ENCODE peak calls at places on chromosomes 2 and 18, in seven cellular contexts. G is foreskin fibroblast, Q is lower lobe of right lung, O is endodermal cell, L is ovary, J is fibroblast of pulmonary artery, K is cardiac muscle cell. Y is an unnamed sample.

GRCh38 chr18:79429785-79430281 is 34.1 kb downstream of the NFATC1 start:
- DNase-seq in K (peak), Q (no peak), J (no peak), O (no peak), G (no peak), L (no peak), Y (no peak)

GRCh38 chr2:23826771-23827170 is 100.2 kb downstream of the ATAD2B start:
- DNase-seq in O (no peak), G (no peak), J (no peak), Q (no peak), K (no peak), L (no peak), Y (no peak)

GRCh38 chr2:195662138-195662537 is 5.1 kb downstream of the SLC39A10 start:
- DNase-seq in L (no peak), J (no peak), Q (no peak), O (no peak), G (peak), K (no peak), Y (no peak)

GRCh38 chr2:98514879-98515570 is 70.4 kb downstream of the INPP4A start:
- DNase-seq in O (no peak), Q (no peak), G (peak), L (peak), K (peak), J (peak), Y (peak)

GRCh38 chr18:26574958-26575864 is 26.9 kb upstream of the KCTD1 start:
- DNase-seq in K (peak), J (peak), G (peak), L (peak), O (peak), Q (peak), Y (peak)

GRCh38 chr2:238227587-238228032 is 12.2 kb downstream of the HES6 start:
- DNase-seq in L (no peak), J (no peak), Q (no peak), K (no peak), O (no peak), G (no peak), Y (no peak)

GRCh38 chr18:67600181-67600631 is 83.7 kb upstream of the DSEL start:
- DNase-seq in O (no peak), K (peak), L (no peak), J (peak), Q (no peak), G (peak), Y (peak)

GRCh38 chr18:10047237-10047636 is 133.4 kb downstream of the VAPA start:
- DNase-seq in Q (no peak), K (peak), O (no peak), J (peak), G (peak), L (no peak), Y (peak)

GRCh38 chr2:233210843-233211600 is 40.5 kb upstream of the ATG16L1 start:
- DNase-seq in O (no peak), G (peak), Q (peak), L (peak), K (peak), J (peak), Y (peak)

GRCh38 chr2:199278099-199278498 is 179.6 kb downstream of the SATB2 start:
- DNase-seq in L (no peak), Q (no peak), J (peak), K (no peak), G (peak), O (no peak), Y (peak)

GRCh38 chr2:101428413-101429176 is 41.3 kb upstream of the CREG2 start:
- DNase-seq in K (no peak), G (no peak), J (no peak), L (no peak), Q (no peak), O (no peak), Y (no peak)

GRCh38 chr2:85788603-85789002 is 34.8 kb downstream of the ATOH8 start:
- DNase-seq in Q (no peak), K (no peak), L (no peak), J (no peak), O (no peak), G (no peak), Y (no peak)

GRCh38 chr2:128441341-128442052 is 122.8 kb upstream of the HS6ST1 start:
- DNase-seq in J (no peak), O (peak), L (no peak), G (no peak), Q (no peak), K (no peak), Y (no peak)

GRCh38 chr18:64137914-64138313 is 11.0 kb downstream of the LINC00305 start:
- DNase-seq in Q (no peak), J (no peak), L (no peak), G (no peak), O (no peak), K (no peak), Y (no peak)

GRCh38 chr2:239609162-239609561 is 208.3 kb upstream of the HDAC4 start:
- DNase-seq in Q (peak), J (no peak), G (no peak), L (no peak), K (no peak), O (peak), Y (no peak)

GRCh38 chr2:46435796-46436360 is 43.5 kb upstream of the TMEM247 start:
- DNase-seq in Q (no peak), G (no peak), L (no peak), J (peak), O (no peak), K (peak), Y (no peak)

GRCh38 chr2:187008111-187008510 is 159.1 kb upstream of the ZSWIM2 start:
- DNase-seq in K (peak), Q (no peak), L (no peak), G (peak), O (no peak), J (peak), Y (peak)

GRCh38 chr2:190843874-190844699 is 36.5 kb upstream of the GLS start:
- DNase-seq in J (no peak), Q (no peak), L (no peak), G (peak), K (no peak), O (no peak), Y (no peak)

GRCh38 chr2:238159676-238160205 is 971 bp downstream of the ERFE start:
- DNase-seq in G (no peak), J (no peak), O (peak), Q (no peak), K (no peak), L (no peak), Y (no peak)

GRCh38 chr2:31922542-31923408 is 88.0 kb downstream of the MEMO1 start:
- DNase-seq in Q (no peak), K (no peak), J (no peak), G (no peak), L (no peak), O (no peak), Y (no peak)

GRCh38 chr2:233267516-233268245 is 16.2 kb downstream of the ATG16L1 start:
- DNase-seq in Q (no peak), J (no peak), K (no peak), L (no peak), G (no peak), O (no peak), Y (no peak)

GRCh38 chr2:226358688-226359087 is 440.9 kb downstream of the IRS1 start:
- DNase-seq in L (no peak), Q (no peak), O (no peak), G (peak), K (no peak), J (no peak), Y (no peak)

GRCh38 chr2:64423303-64423702 is 30.7 kb upstream of the LGALSL start:
- DNase-seq in Q (no peak), O (no peak), J (no peak), G (no peak), L (no peak), K (no peak), Y (no peak)

GRCh38 chr2:76684762-76685161 is 837.4 kb downstream of the LRRTM4 start:
- DNase-seq in G (no peak), K (no peak), L (no peak), O (no peak), J (no peak), Q (no peak), Y (no peak)

GRCh38 chr2:189581354-189582139 is 961 bp upstream of the SLC40A1 start:
- DNase-seq in O (peak), J (no peak), Q (peak), L (peak), G (no peak), K (peak), Y (no peak)

GRCh38 chr2:84786601-84787000 is 94.3 kb downstream of the TRABD2A start:
- DNase-seq in G (no peak), Q (no peak), J (no peak), K (no peak), O (no peak), L (no peak), Y (no peak)

GRCh38 chr2:72112421-72112820 is 35.2 kb downstream of the CYP26B1 start:
- DNase-seq in Q (no peak), G (peak), O (no peak), J (peak), K (peak), L (no peak), Y (peak)

GRCh38 chr2:66573412-66573811 is 138.5 kb downstream of the MEIS1 start:
- DNase-seq in Q (no peak), J (no peak), L (no peak), O (peak), K (no peak), G (no peak), Y (no peak)

GRCh38 chr2:72112981-72113846 is 34.4 kb downstream of the CYP26B1 start:
- DNase-seq in K (no peak), G (peak), L (no peak), O (no peak), J (no peak), Q (no peak), Y (no peak)

GRCh38 chr2:152624805-152625204 is 92.5 kb downstream of the PRPF40A start:
- DNase-seq in J (no peak), K (no peak), L (no peak), O (no peak), G (no peak), Q (no peak), Y (no peak)

GRCh38 chr2:28276076-28276618 is 116.5 kb upstream of the FOSL2 start:
- DNase-seq in K (peak), L (no peak), J (peak), Q (no peak), O (no peak), G (peak), Y (peak)

GRCh38 chr18:79629606-79630005 is 50.0 kb upstream of the CTDP1 start:
- DNase-seq in J (no peak), O (peak), Q (no peak), K (no peak), G (no peak), L (no peak), Y (no peak)

GRCh38 chr2:190716176-190716807 is 67.4 kb downstream of the NAB1 start:
- DNase-seq in K (no peak), O (no peak), G (peak), Q (no peak), L (no peak), J (no peak), Y (no peak)

GRCh38 chr2:134716716-134717585 is 1.8 kb downstream of the TMEM163 start:
- DNase-seq in J (no peak), Q (no peak), L (no peak), K (no peak), O (no peak), G (no peak), Y (no peak)
- H3K4me3 ChIP-seq in J (no peak), Q (peak), L (no peak), K (peak), O (no peak), G (no peak), Y (no peak)

DNA sequence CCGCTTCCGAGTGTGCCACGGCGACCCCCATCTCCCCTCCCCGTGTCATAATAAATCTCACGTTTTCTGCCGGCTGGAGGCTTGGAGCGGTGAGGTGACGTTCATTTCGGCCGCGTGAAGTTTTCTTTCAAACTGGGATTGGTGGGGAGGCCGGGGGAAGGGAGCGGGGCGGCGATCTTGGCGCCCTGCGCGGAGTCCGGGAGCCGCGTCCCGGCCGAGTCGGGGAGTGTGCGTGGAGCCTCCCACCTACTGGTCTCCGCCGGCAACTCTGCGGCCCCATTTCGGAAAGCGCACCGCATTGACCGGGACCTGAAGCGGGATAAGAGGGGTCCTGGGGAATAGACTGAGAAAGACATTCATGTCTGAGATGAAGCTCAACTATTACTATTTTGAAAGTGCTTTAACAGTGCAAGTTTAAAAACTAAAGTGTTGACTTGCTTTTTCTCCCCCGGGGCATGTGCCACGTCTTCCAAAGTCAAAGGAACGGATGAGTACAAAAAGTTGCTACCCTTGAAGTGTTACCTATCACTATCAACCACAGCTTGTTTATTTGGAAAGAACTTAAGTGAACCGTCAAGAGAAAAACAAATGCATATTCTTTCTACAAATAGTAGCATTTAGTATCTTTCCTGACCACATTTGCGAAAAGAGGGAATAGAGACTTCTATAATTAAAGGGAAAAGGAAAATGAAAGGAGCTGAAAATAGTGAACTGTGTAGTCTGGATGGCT is 818 bp upstream of the IKZF2 start:
- DNase-seq in K (peak), G (peak), Q (peak), J (peak), L (peak), O (peak), Y (peak)
- TF ChIP-seq CTCF in K (peak), G (peak), Q (peak), J (peak), L (peak), O (peak), Y (peak)

DNA sequence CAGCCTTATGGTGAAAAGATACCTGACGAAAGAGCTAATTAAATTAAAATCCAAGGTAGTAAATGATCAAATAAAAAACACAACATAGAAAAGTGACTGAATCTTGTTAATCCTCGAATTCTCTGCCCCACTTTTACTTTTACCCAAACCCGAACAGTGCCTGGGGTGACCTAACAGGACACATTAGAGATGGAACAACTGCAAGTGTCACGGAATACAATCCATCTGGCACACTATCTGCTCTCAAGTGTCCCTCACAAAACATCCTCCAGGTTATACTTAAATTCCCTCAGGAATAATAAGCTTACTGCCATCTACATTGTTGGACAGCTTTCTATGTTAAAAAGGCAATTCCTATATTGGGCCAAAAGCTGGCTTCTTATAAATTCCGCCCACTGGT is 236.3 kb upstream of the SLC14A2 start:
- DNase-seq in K (no peak), J (no peak), G (no peak), L (no peak), O (no peak), Q (no peak), Y (no peak)
- H3K4me3 ChIP-seq in K (no peak), J (no peak), G (no peak), L (no peak), O (no peak), Q (no peak), Y (no peak)

GRCh38 chr2:203396667-203397066 is 68.5 kb downstream of the ABI2 start:
- DNase-seq in O (peak), G (no peak), J (no peak), Q (no peak), L (no peak), K (peak), Y (no peak)
- TF ChIP-seq CTCF in O (peak), G (peak), J (peak), Q (no peak), L (no peak), K (peak), Y (peak)

GRCh38 chr2:118536306-118536705 is 311.1 kb downstream of the EN1 start:
- DNase-seq in G (no peak), L (no peak), K (no peak), J (no peak), Q (no peak), O (no peak), Y (no peak)
- H3K4me3 ChIP-seq in G (no peak), L (no peak), K (no peak), J (no peak), Q (no peak), O (no peak), Y (no peak)

DNA sequence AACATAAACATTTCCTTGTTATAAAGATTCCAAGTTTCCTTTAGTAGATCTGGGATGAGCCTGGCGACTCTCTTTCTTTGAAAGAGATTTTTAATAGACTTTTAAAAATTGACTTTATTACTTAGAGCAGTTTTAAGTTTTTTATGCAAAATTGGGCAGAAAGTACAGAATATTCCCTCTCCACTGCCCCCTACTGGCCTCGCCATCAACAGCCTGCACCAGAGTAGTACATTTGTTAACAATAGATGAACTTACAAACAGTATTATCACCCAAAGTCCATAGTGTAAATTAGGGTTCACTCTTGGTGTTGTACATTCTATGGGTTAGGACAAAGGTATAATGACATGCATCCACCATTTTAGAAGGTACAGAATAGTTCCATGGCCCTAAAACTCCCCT is 3.9 kb downstream of the MAP3K19 start:
- DNase-seq in L (no peak), J (no peak), O (peak), Q (no peak), G (peak), K (peak), Y (no peak)
- TF ChIP-seq CTCF in L (no peak), J (peak), O (peak), Q (peak), G (peak), K (peak), Y (peak)

GRCh38 chr2:219248845-219249202 is 3.5 kb downstream of the STK16 start:
- DNase-seq in K (no peak), G (no peak), J (no peak), O (no peak), L (no peak), Q (no peak), Y (no peak)

GRCh38 chr2:219247678-219248642 is 2.7 kb downstream of the STK16 start:
- DNase-seq in J (no peak), G (no peak), L (no peak), O (peak), Q (no peak), K (no peak), Y (no peak)

GRCh38 chr2:219251656-219252055 is 1.4 kb upstream of the TUBA4B start:
- DNase-seq in O (no peak), G (peak), Q (no peak), J (no peak), L (no peak), K (no peak), Y (no peak)

GRCh38 chr2:219250044-219250781 is 2.8 kb upstream of the TUBA4B start:
- DNase-seq in O (no peak), G (no peak), L (no peak), Q (no peak), K (no peak), J (peak), Y (no peak)

DNA sequence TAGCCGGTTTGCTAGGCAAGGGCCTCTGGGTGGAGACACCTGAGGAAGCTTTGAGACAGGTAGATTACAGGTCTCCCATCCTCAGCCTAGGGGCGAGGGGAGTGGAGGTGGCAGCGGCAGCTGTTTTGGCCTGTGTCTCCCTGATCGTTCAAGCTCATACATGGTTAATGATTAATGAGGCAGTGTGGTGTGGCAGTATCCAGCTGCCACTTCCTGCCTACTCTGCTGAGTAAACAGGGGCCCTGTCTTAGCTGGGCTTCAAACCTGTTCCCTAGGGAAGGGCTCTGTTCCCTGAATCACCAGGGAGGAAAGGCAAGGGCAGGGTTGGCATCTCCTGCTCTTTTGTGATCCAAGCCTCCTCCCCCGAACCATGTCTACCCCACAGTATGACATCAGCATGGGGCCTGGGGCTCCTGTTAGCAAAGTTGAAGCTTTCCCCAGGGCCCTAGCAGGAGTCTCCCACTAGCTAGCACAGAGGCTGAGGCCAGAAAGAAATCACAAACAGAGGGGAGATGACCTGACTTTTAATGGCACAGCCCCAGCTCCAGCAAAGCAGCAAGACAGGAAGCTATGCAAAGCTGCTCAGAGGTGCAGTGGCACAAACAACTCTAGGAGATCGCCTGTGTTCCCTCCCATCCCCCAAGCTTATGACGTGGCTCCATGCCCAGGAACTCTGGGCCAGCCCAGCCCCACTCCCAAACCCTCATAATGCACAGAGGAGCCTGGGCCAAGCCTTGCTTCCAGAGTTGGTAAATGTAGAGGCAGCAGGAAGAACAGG is 3.7 kb upstream of the TUBA4B start:
- DNase-seq in L (peak), K (peak), J (peak), Q (peak), G (peak), O (peak), Y (peak)
- H3K4me3 ChIP-seq in L (no peak), K (no peak), J (peak), Q (peak), G (no peak), O (peak), Y (no peak)

GRCh38 chr2:234669611-234670010 is 172.7 kb upstream of the ARL4C start:
- DNase-seq in J (no peak), O (peak), Q (no peak), G (no peak), K (no peak), L (no peak), Y (no peak)
- TF ChIP-seq CTCF in J (peak), O (peak), Q (no peak), G (no peak), K (peak), L (no peak), Y (peak)

DNA sequence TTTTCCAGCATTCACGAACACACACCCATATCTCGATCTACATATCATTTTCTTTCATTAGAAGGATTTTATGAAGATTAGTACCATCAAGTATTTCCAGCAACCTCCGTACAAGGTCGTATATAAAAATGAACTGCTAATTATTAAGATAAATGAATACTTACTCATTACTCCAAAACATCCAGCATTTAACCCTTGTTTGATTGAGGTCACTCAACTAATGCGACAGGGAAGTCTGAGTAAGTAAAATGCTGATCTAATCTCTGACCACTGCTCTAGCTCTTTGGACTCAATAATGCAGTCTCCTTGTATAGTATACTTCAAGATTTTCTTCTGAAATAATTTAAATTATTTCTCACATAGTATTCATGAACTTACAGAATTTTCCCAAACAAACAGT is 2.0 kb downstream of the ABHD3 start:
- DNase-seq in L (no peak), Q (no peak), K (no peak), J (no peak), O (no peak), G (no peak), Y (no peak)
- H3K4me3 ChIP-seq in L (no peak), Q (peak), K (no peak), J (peak), O (peak), G (no peak), Y (no peak)